ENCODE peak calls at places on chromosomes 6 and 20, in ten cellular contexts. Z, J, O, D, T, N, M, H, F and S are unnamed samples.
A peak's percentile ranks its signal among the peaks of the same experiment; 100 is the strongest.

GRCh38 chr6:107435798-107436197 is 23.6 kb downstream of the PDSS2 start:
- DNase-seq in Z (no peak), J (no peak), O (no peak), D (peak; percentile 54), T (no peak), N (no peak), M (peak; percentile 6), H (no peak), F (no peak), S (no peak)

GRCh38 chr6:6661684-6662083 is 73.2 kb downstream of the LY86 start:
- DNase-seq in Z (no peak), J (no peak), O (peak; percentile 48), D (peak; percentile 8), T (no peak), N (peak; percentile 26), M (peak; percentile 91), H (peak; percentile 1), F (peak; percentile 41), S (no peak)

GRCh38 chr6:89986650-89987074 is 92.4 kb downstream of the GJA10 start:
- DNase-seq in Z (no peak), J (no peak), O (no peak), D (peak; percentile 89), T (no peak), N (no peak), M (peak; percentile 23), H (peak; percentile 89), F (no peak), S (no peak)

GRCh38 chr6:82988904-82989303 is 76.7 kb downstream of the UBE3D start:
- DNase-seq in Z (no peak), J (no peak), O (no peak), D (peak; percentile 46), T (no peak), N (no peak), M (peak; percentile 43), H (peak; percentile 33), F (no peak), S (no peak)

GRCh38 chr6:6825153-6825847 is 236.8 kb downstream of the LY86 start:
- DNase-seq in Z (no peak), J (no peak), O (peak; percentile 47), D (no peak), T (no peak), N (peak; percentile 88), M (no peak), H (no peak), F (no peak), S (no peak)

GRCh38 chr6:106745824-106746610 is 116.6 kb downstream of the QRSL1 start:
- DNase-seq in Z (no peak), J (no peak), O (no peak), D (peak; percentile 6), T (no peak), N (peak; percentile 65), M (no peak), H (no peak), F (no peak), S (no peak)

GRCh38 chr20:35561268-35561667 is 19.4 kb downstream of the ERGIC3 start:
- DNase-seq in Z (peak; percentile 24), J (no peak), O (no peak), D (peak; percentile 59), T (no peak), N (peak; percentile 61), M (peak; percentile 40), H (peak; percentile 38), F (no peak), S (peak; percentile 69)

GRCh38 chr6:131045139-131045538 is 17.9 kb downstream of the EPB41L2 start:
- DNase-seq in Z (no peak), J (no peak), O (no peak), D (no peak), T (no peak), N (no peak), M (no peak), H (no peak), F (no peak), S (no peak)

DNA sequence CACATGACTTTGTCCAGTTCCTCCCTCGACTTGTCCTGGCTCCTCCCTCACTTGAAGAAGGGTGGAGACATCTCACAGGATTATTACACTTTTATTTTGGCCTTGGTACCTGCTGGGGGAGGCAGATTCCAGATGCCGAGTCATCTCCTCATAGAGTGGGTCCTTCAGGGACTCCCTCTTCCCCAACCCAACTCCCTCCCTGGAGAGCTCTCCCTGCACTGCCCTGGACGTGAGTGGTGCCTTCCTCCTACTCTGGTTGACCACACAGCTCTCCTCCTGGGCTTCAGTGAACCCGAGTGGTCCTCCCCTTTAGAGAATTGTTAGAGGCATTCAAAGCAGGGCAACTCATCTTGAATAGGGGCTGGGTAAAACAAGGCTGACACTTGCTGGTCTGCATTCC is 40.9 kb upstream of the MC3R start:
- DNase-seq in Z (no peak), J (no peak), O (no peak), D (no peak), T (no peak), N (no peak), M (no peak), H (no peak), F (no peak), S (no peak)
- H3K9me3 ChIP-seq in Z (no peaks in the 10 kb centered on the region), J (no peaks in the 10 kb centered on the region), O (no peaks in the 10 kb centered on the region), D (peaks cover 5% of the 10 kb centered on the region), T (no peaks in the 10 kb centered on the region), N (no peaks in the 10 kb centered on the region), M (peaks cover 3% of the 10 kb centered on the region), H (no peaks in the 10 kb centered on the region), F (no peaks in the 10 kb centered on the region), S (no peaks in the 10 kb centered on the region)

GRCh38 chr20:17683218-17684076 is 1.4 kb upstream of the RRBP1 start:
- DNase-seq in Z (no peak), J (no peak), O (no peak), D (no peak), T (no peak), N (no peak), M (no peak), H (no peak), F (no peak), S (no peak)
- H3K27ac ChIP-seq in Z (no peak overlapping the region), J (no peak overlapping the region), O (peak overlapping the region; percentile 95), D (no peak overlapping the region), T (no peak overlapping the region), N (no peak overlapping the region), M (no peak overlapping the region), H (no peak overlapping the region), F (peak overlapping the region; percentile 97), S (no peak overlapping the region)

DNA sequence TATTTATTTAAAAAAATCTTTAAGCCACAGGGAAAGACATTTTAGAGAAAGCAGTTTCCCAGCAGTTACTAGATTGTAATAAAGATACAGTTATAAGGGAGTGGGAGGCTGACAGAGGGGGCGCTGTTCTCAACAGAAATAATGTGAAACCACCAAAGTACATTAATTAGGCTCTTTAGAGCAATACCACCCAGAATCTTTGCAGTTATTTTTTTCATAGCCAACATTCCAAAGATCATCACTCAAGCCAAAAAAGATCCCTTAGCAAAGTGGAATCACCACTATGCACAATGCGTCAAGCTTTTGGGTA is 331.3 kb upstream of the DEFB112 start:
- DNase-seq in Z (no peak), J (no peak), O (no peak), D (no peak), T (no peak), N (no peak), M (no peak), H (no peak), F (no peak), S (no peak)
- TF ChIP-seq CTCF in Z (no peak), J (no peak), O (no peak), D (no peak), T (no peak), N (peak; percentile 43), M (no peak), H (no peak), F (no peak), S (peak; percentile 38)

DNA sequence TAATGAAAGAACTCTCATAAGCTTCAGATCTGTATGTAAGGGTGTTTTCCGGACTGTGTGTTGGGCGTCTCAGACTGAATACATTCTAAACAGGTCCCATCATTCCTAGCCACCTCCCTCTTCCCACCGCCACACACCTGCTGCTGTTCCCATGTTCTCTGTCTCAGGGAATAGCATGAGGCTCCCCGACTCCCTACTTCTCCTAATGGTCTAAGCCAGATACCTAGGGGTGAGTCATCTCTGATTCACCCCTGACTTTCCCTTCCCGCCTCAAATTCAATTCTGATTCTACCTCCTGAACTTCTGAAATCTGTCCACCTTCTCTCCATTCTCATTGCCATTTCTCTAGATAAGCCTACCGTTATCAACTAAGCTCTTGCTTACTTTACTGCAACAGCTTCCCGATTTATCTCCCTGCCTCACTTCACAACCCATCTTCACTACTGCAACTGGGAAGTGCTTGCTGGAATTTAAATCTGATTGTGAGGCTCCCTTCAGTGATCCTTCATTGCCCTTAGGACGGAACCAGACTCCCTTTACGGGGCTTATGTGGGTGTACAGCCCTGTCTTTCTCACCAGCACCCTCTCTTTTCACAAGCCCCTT is 1.6 kb downstream of the TMEM14A start:
- DNase-seq in Z (no peak), J (no peak), O (no peak), D (peak; percentile 45), T (no peak), N (peak; percentile 38), M (no peak), H (peak; percentile 11), F (peak; percentile 70), S (no peak)
- H3K9me3 ChIP-seq in Z (no peaks in the 10 kb centered on the region), J (no peaks in the 10 kb centered on the region), O (no peaks in the 10 kb centered on the region), D (no peaks in the 10 kb centered on the region), T (no peaks in the 10 kb centered on the region), N (no peaks in the 10 kb centered on the region), M (no peaks in the 10 kb centered on the region), H (no peaks in the 10 kb centered on the region), F (no peaks in the 10 kb centered on the region), S (no peaks in the 10 kb centered on the region)

GRCh38 chr6:42407379-42407778 is 44.3 kb downstream of the TRERF1 start:
- DNase-seq in Z (no peak), J (no peak), O (no peak), D (peak; percentile 92), T (no peak), N (peak; percentile 39), M (peak; percentile 86), H (peak; percentile 96), F (no peak), S (no peak)
- H3K27ac ChIP-seq in Z (no peak overlapping the region), J (no peak overlapping the region), O (peak overlapping the region; percentile 24), D (peak overlapping the region; percentile 7), T (peak overlapping the region; percentile 18), N (peak overlapping the region; percentile 18), M (no peak overlapping the region), H (peak overlapping the region; percentile 81), F (no peak overlapping the region), S (no peak overlapping the region)

GRCh38 chr20:5910192-5910591 is 40.1 kb downstream of the TRMT6 start:
- DNase-seq in Z (no peak), J (no peak), O (no peak), D (no peak), T (no peak), N (no peak), M (no peak), H (no peak), F (no peak), S (no peak)
- TF ChIP-seq CTCF in Z (no peak), J (no peak), O (no peak), D (no peak), T (no peak), N (no peak), M (no peak), H (no peak), F (no peak), S (no peak)

GRCh38 chr6:27448456-27448855 is 24.4 kb downstream of the ZNF184 start:
- DNase-seq in Z (no peak), J (no peak), O (no peak), D (no peak), T (no peak), N (no peak), M (no peak), H (no peak), F (no peak), S (no peak)
- H3K9me3 ChIP-seq in Z (peaks cover 49% of the 10 kb centered on the region), J (peaks cover 37% of the 10 kb centered on the region), O (peaks cover 98% of the 10 kb centered on the region), D (peaks cover 47% of the 10 kb centered on the region), T (peaks cover 99% of the 10 kb centered on the region), N (peaks cover 48% of the 10 kb centered on the region), M (peaks cover 11% of the 10 kb centered on the region), H (peaks cover 55% of the 10 kb centered on the region), F (no peaks in the 10 kb centered on the region), S (peaks cover 36% of the 10 kb centered on the region)

GRCh38 chr20:12210591-12210990 is 292.9 kb downstream of the BTBD3 start:
- DNase-seq in Z (no peak), J (no peak), O (no peak), D (no peak), T (no peak), N (no peak), M (no peak), H (no peak), F (no peak), S (no peak)
- H3K27ac ChIP-seq in Z (no peak overlapping the region), J (no peak overlapping the region), O (no peak overlapping the region), D (no peak overlapping the region), T (no peak overlapping the region), N (no peak overlapping the region), M (no peak overlapping the region), H (no peak overlapping the region), F (no peak overlapping the region), S (no peak overlapping the region)